ENCODE peak calls at places on chromosome 2, in six cellular contexts. One of them, this sample, is unnamed. For H3K9me3, the result is how much of the 10 kb centered on the place peaks cover.

GRCh38 chr2:15560404-15560987 is 638 bp downstream of the NBAS start:
- DNase-seq in hepatocyte: peak
- DNase-seq in MM.1S: peak
- DNase-seq in PC-3: peak
- DNase-seq in HCT116: no peak
- DNase-seq in neural progenitor cell: peak
- DNase-seq in this sample: peak

GRCh38 chr2:190503088-190503487 is 31.4 kb downstream of the NEMP2 start:
- DNase-seq in hepatocyte: no peak
- DNase-seq in MM.1S: no peak
- DNase-seq in PC-3: no peak
- DNase-seq in HCT116: no peak
- DNase-seq in neural progenitor cell: no peak
- DNase-seq in this sample: no peak

GRCh38 chr2:153354406-153354805 is 124.2 kb downstream of the RPRM start:
- DNase-seq in hepatocyte: no peak
- DNase-seq in MM.1S: no peak
- DNase-seq in PC-3: peak
- DNase-seq in HCT116: no peak
- DNase-seq in neural progenitor cell: no peak
- DNase-seq in this sample: no peak

GRCh38 chr2:28185153-28185552 is 207.5 kb upstream of the FOSL2 start:
- DNase-seq in hepatocyte: no peak
- DNase-seq in MM.1S: no peak
- DNase-seq in PC-3: peak
- DNase-seq in HCT116: no peak
- DNase-seq in neural progenitor cell: no peak
- DNase-seq in this sample: no peak

GRCh38 chr2:68620762-68621161 is 22.6 kb upstream of the PROKR1 start:
- DNase-seq in hepatocyte: no peak
- DNase-seq in MM.1S: no peak
- DNase-seq in PC-3: no peak
- DNase-seq in HCT116: no peak
- DNase-seq in neural progenitor cell: no peak
- DNase-seq in this sample: peak

GRCh38 chr2:31141513-31141912 is 3.3 kb upstream of the GALNT14 start:
- DNase-seq in hepatocyte: no peak
- DNase-seq in MM.1S: no peak
- DNase-seq in PC-3: no peak
- DNase-seq in HCT116: no peak
- DNase-seq in neural progenitor cell: no peak
- DNase-seq in this sample: peak

GRCh38 chr2:113965644-113966043 is 75.8 kb downstream of the ACTR3 start:
- DNase-seq in hepatocyte: peak
- DNase-seq in MM.1S: peak
- DNase-seq in PC-3: peak
- DNase-seq in HCT116: peak
- DNase-seq in neural progenitor cell: peak
- DNase-seq in this sample: peak

GRCh38 chr2:101032100-101032776 is 30.1 kb downstream of the RPL31 start:
- DNase-seq in hepatocyte: no peak
- DNase-seq in MM.1S: no peak
- DNase-seq in PC-3: no peak
- DNase-seq in HCT116: no peak
- DNase-seq in neural progenitor cell: no peak
- DNase-seq in this sample: no peak

GRCh38 chr2:219178377-219179175 is 501 bp downstream of the RETREG2 start:
- DNase-seq in hepatocyte: peak
- DNase-seq in MM.1S: peak
- DNase-seq in PC-3: peak
- DNase-seq in HCT116: no peak
- DNase-seq in neural progenitor cell: peak
- DNase-seq in this sample: peak

GRCh38 chr2:207258191-207258991 is 92.6 kb upstream of the KLF7 start:
- DNase-seq in hepatocyte: peak
- DNase-seq in MM.1S: no peak
- DNase-seq in PC-3: peak
- DNase-seq in HCT116: no peak
- DNase-seq in neural progenitor cell: no peak
- DNase-seq in this sample: peak

GRCh38 chr2:95334916-95335641 is 37.9 kb downstream of the KCNIP3 start:
- DNase-seq in hepatocyte: no peak
- DNase-seq in MM.1S: no peak
- DNase-seq in PC-3: no peak
- DNase-seq in HCT116: no peak
- DNase-seq in neural progenitor cell: no peak
- DNase-seq in this sample: peak

GRCh38 chr2:28406276-28407096 is 13.8 kb downstream of the FOSL2 start:
- DNase-seq in hepatocyte: no peak
- DNase-seq in MM.1S: no peak
- DNase-seq in PC-3: no peak
- DNase-seq in HCT116: no peak
- DNase-seq in neural progenitor cell: no peak
- DNase-seq in this sample: peak

GRCh38 chr2:112712903-112713584 is 7.8 kb upstream of the NT5DC4 start:
- DNase-seq in hepatocyte: no peak
- DNase-seq in MM.1S: no peak
- DNase-seq in PC-3: peak
- DNase-seq in HCT116: no peak
- DNase-seq in neural progenitor cell: no peak
- DNase-seq in this sample: peak

GRCh38 chr2:99827296-99827999 is 314.9 kb downstream of the AFF3 start:
- DNase-seq in hepatocyte: no peak
- DNase-seq in MM.1S: no peak
- DNase-seq in PC-3: no peak
- DNase-seq in HCT116: no peak
- DNase-seq in neural progenitor cell: no peak
- DNase-seq in this sample: no peak

GRCh38 chr2:164061129-164061746 is 325.4 kb upstream of the FIGN start:
- DNase-seq in hepatocyte: peak
- DNase-seq in MM.1S: peak
- DNase-seq in PC-3: peak
- DNase-seq in HCT116: peak
- DNase-seq in neural progenitor cell: peak
- DNase-seq in this sample: peak

GRCh38 chr2:107383706-107384105 is 443.0 kb upstream of the RGPD4 start:
- DNase-seq in hepatocyte: no peak
- DNase-seq in MM.1S: no peak
- DNase-seq in PC-3: no peak
- DNase-seq in HCT116: no peak
- DNase-seq in neural progenitor cell: no peak
- DNase-seq in this sample: no peak
- TF ChIP-seq EZH2phosphoT487 in hepatocyte: no peak
- TF ChIP-seq EZH2phosphoT487 in MM.1S: no peak
- TF ChIP-seq EZH2phosphoT487 in PC-3: no peak
- TF ChIP-seq EZH2phosphoT487 in HCT116: no peak
- TF ChIP-seq EZH2phosphoT487 in neural progenitor cell: no peak
- TF ChIP-seq EZH2phosphoT487 in this sample: no peak

DNA sequence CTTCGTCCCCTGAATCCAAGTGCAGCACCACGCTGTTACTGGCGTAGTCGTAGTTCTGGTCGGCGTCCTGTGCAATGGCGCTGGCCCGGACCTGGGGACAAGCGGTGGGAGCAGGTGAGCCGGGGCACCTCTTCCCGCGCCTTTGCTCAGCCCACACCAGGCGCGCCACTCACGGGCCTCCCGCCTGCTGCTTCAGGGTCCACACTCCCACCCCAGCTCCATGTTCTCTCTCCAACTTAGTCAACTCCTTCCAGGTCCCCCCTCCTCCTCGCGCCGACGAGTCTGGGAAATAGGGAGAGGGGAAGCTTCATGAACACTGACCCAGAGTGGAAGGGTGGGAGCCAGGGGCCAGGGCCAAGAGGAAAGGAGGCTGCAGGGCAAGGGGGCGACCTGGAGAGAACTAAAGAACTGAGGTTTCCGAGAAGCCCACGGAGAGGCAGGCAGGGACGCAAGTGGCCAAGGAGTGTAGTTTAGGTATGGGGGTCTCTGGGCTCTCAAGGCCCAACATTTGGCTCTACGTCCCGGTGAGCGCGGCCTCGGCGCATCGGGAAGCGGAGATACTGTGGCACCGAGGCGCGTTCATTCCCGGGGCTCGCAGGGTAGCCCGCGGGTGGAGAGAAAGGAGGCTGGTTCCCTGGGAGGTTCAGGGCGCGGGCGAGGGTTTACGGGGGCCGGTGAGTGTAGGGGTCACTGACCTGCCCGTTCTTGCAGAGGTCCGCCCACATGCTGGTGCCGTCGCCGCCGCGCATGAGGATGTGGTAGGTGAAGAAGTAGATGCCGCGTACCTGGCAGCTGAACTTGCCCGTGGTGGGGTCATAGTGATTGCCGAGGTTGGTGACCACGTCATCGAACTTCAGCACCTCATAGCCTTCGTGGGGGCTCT is 1.4 kb downstream of the C1QL2 start:
- DNase-seq in hepatocyte: no peak
- DNase-seq in MM.1S: no peak
- DNase-seq in PC-3: no peak
- DNase-seq in HCT116: no peak
- DNase-seq in neural progenitor cell: no peak
- DNase-seq in this sample: no peak
- TF ChIP-seq EZH2 in hepatocyte: peak
- TF ChIP-seq EZH2 in MM.1S: no peak
- TF ChIP-seq EZH2 in PC-3: no peak
- TF ChIP-seq EZH2 in HCT116: no peak
- TF ChIP-seq EZH2 in neural progenitor cell: peak
- TF ChIP-seq EZH2 in this sample: peak

GRCh38 chr2:209005371-209005770 is 418.5 kb upstream of the MAP2 start:
- DNase-seq in hepatocyte: no peak
- DNase-seq in MM.1S: no peak
- DNase-seq in PC-3: no peak
- DNase-seq in HCT116: no peak
- DNase-seq in neural progenitor cell: no peak
- DNase-seq in this sample: no peak
- H3K9me3 ChIP-seq in hepatocyte: under half
- H3K9me3 ChIP-seq in MM.1S: under half
- H3K9me3 ChIP-seq in PC-3: under half
- H3K9me3 ChIP-seq in HCT116: under half
- H3K9me3 ChIP-seq in neural progenitor cell: under half
- H3K9me3 ChIP-seq in this sample: under half

GRCh38 chr2:72144412-72144745 is 3.3 kb downstream of the CYP26B1 start:
- DNase-seq in hepatocyte: no peak
- DNase-seq in MM.1S: no peak
- DNase-seq in PC-3: no peak
- DNase-seq in HCT116: no peak
- DNase-seq in neural progenitor cell: no peak
- DNase-seq in this sample: no peak

GRCh38 chr2:72146357-72147302 is 1.0 kb downstream of the CYP26B1 start:
- DNase-seq in hepatocyte: peak
- DNase-seq in MM.1S: no peak
- DNase-seq in PC-3: no peak
- DNase-seq in HCT116: no peak
- DNase-seq in neural progenitor cell: peak
- DNase-seq in this sample: no peak

GRCh38 chr2:72145658-72146329 is 1.9 kb downstream of the CYP26B1 start:
- DNase-seq in hepatocyte: peak
- DNase-seq in MM.1S: no peak
- DNase-seq in PC-3: no peak
- DNase-seq in HCT116: no peak
- DNase-seq in neural progenitor cell: no peak
- DNase-seq in this sample: peak

GRCh38 chr2:72143441-72144356 is 4.0 kb downstream of the CYP26B1 start:
- DNase-seq in hepatocyte: no peak
- DNase-seq in MM.1S: no peak
- DNase-seq in PC-3: no peak
- DNase-seq in HCT116: no peak
- DNase-seq in neural progenitor cell: peak
- DNase-seq in this sample: peak

DNA sequence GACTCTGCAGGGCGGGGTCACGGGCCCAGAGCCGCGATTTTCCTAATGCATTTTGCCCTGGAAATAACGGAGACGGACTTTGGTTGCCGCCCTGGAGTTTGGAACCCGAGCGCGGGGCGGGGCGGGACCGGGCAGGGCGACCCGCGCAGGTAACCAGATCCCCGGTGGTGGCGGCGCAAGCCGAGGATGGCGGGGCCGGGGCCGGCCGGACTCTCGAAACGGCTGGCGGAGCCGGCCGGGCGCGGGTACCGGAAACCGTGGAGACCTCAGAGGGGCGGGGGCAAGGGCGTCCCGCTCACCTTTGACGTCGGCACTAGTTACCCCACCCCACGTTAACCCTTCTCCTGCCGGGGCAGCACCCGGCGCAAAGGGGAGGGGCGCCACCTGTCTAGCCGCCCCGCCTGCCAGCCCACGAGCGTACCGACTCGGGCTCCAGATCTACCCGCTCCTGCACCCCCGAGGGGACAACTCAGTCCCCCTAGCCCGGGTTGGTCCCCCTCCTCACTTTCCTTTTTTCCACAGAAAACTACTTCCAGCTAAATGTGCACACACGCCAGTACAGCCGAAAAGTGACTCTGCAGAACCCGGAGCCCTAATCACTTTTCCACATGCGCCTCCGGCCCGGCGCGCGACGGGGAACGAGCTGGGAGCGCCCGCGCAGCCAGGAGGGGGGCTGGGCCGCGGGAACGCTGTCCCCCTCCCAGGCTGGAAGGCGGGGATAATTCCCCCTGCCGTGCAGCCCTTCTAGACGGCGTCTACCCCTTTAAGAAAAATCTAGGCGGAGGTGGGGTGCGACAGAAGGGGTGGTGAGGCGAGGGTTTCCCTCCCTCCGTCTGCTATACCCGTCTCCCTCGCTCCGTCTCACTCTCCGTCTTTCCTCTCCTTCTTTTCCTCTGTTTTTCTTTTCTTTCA is 2.7 kb downstream of the CYP26B1 start:
- DNase-seq in hepatocyte: peak
- DNase-seq in MM.1S: peak
- DNase-seq in PC-3: peak
- DNase-seq in HCT116: peak
- DNase-seq in neural progenitor cell: peak
- DNase-seq in this sample: peak
- TF ChIP-seq EZH2phosphoT487 in hepatocyte: peak
- TF ChIP-seq EZH2phosphoT487 in MM.1S: no peak
- TF ChIP-seq EZH2phosphoT487 in PC-3: no peak
- TF ChIP-seq EZH2phosphoT487 in HCT116: no peak
- TF ChIP-seq EZH2phosphoT487 in neural progenitor cell: peak
- TF ChIP-seq EZH2phosphoT487 in this sample: no peak

GRCh38 chr2:120344214-120344990 is 1.5 kb upstream of the INHBB start:
- DNase-seq in hepatocyte: peak
- DNase-seq in MM.1S: no peak
- DNase-seq in PC-3: peak
- DNase-seq in HCT116: no peak
- DNase-seq in neural progenitor cell: peak
- DNase-seq in this sample: peak
- TF ChIP-seq EZH2 in hepatocyte: no peak
- TF ChIP-seq EZH2 in MM.1S: no peak
- TF ChIP-seq EZH2 in PC-3: no peak
- TF ChIP-seq EZH2 in HCT116: no peak
- TF ChIP-seq EZH2 in neural progenitor cell: peak
- TF ChIP-seq EZH2 in this sample: no peak